ENCODE peak calls at places on chromosomes 7 and 10, in six cellular contexts. D is IMR-90, G is mesenchymal stem cell, B is H9, C is neuronal stem cell, V is H1. S is an unnamed sample.
A peak's percentile ranks its signal among the peaks of the same experiment; 100 is the strongest.

GRCh38 chr10:110706690-110707098 is 62.6 kb downstream of the RBM20 start:
- DNase-seq in V (peak; percentile 30), C (no peak), B (no peak), G (peak; percentile 84), D (peak; percentile 94), S (peak; percentile 39)

GRCh38 chr10:77111611-77112550 is 525.7 kb downstream of the KCNMA1 start:
- DNase-seq in G (peak; percentile 69), B (no peak), D (peak; percentile 87), V (peak; percentile 56), C (peak; percentile 69), S (peak; percentile 77)

GRCh38 chr7:73622909-73623797 is 1.2 kb downstream of the MLXIPL start:
- DNase-seq in D (no peak), G (no peak), V (peak; percentile 88), B (peak; percentile 95), C (no peak), S (no peak)

GRCh38 chr10:78109210-78109609 is 75.5 kb downstream of the RPS24 start:
- DNase-seq in G (no peak), C (no peak), D (no peak), B (peak; percentile 58), V (no peak), S (no peak)

GRCh38 chr10:70267161-70267933 is 16.5 kb downstream of the NPFFR1 start:
- DNase-seq in B (peak; percentile 73), V (peak; percentile 89), D (peak; percentile 98), G (peak; percentile 98), C (no peak), S (peak; percentile 82)

GRCh38 chr10:20202337-20202736 is 386.1 kb downstream of the PLXDC2 start:
- DNase-seq in V (no peak), C (no peak), G (no peak), B (no peak), D (no peak), S (no peak)

GRCh38 chr10:56934515-56934914 is 573.5 kb upstream of the ZWINT start:
- DNase-seq in B (no peak), C (no peak), D (no peak), V (no peak), G (no peak), S (no peak)

GRCh38 chr10:49298990-49299815 is at the start of gene C10orf71:
- DNase-seq in V (no peak), D (peak; percentile 4), G (no peak), B (no peak), C (no peak), S (no peak)

GRCh38 chr7:114085313-114085591 is 166.4 kb upstream of the PPP1R3A start:
- DNase-seq in D (no peak), B (no peak), V (no peak), G (peak; percentile 53), C (peak; percentile 65), S (no peak)

GRCh38 chr10:100565206-100565985 is 29.7 kb downstream of the HIF1AN start:
- DNase-seq in G (no peak), D (no peak), V (no peak), B (peak; percentile 17), C (no peak), S (no peak)

GRCh38 chr10:44334621-44335184 is 50.2 kb downstream of the CXCL12 start:
- DNase-seq in D (peak; percentile 89), G (peak; percentile 86), B (no peak), C (no peak), V (no peak), S (no peak)

GRCh38 chr7:138247081-138247480 is 170.8 kb downstream of the AKR1D1 start:
- DNase-seq in G (no peak), C (no peak), D (no peak), B (no peak), V (no peak), S (no peak)

GRCh38 chr10:119616879-119617580 is 20.3 kb upstream of the TIAL1 start:
- DNase-seq in V (peak; percentile 64), B (peak; percentile 37), D (no peak), G (no peak), C (no peak), S (peak; percentile 32)

GRCh38 chr10:89891006-89891405 is 189.6 kb downstream of the KIF20B start:
- DNase-seq in V (no peak), C (no peak), B (no peak), G (peak; percentile 1), D (no peak), S (peak; percentile 4)

GRCh38 chr7:106480616-106481031 is 180.3 kb downstream of the CCDC71L start:
- DNase-seq in B (no peak), V (no peak), G (no peak), C (no peak), D (no peak), S (no peak)

GRCh38 chr7:121603886-121604285 is 207.8 kb upstream of the FAM3C start:
- DNase-seq in D (no peak), V (no peak), B (no peak), C (no peak), G (no peak), S (no peak)

GRCh38 chr10:76302936-76303656 is 871.7 kb downstream of the LRMDA start:
- DNase-seq in C (no peak), V (no peak), D (no peak), G (peak; percentile 82), B (no peak), S (no peak)

GRCh38 chr10:5948999-5949759 is 28.2 kb downstream of the IL15RA start:
- DNase-seq in B (peak; percentile 76), C (peak; percentile 15), D (peak; percentile 71), V (peak; percentile 80), G (peak; percentile 57), S (peak; percentile 26)

GRCh38 chr7:45563804-45564461 is 10.2 kb upstream of the ADCY1 start:
- DNase-seq in C (no peak), D (no peak), G (no peak), V (no peak), B (no peak), S (no peak)

GRCh38 chr7:107989618-107990373 is 13.2 kb downstream of the LAMB1 start:
- DNase-seq in V (no peak), B (no peak), D (peak; percentile 78), C (no peak), G (peak; percentile 75), S (no peak)

GRCh38 chr7:151837285-151838042 is 39.5 kb downstream of the PRKAG2 start:
- DNase-seq in G (no peak), V (no peak), D (no peak), C (peak; percentile 43), B (peak; percentile 49), S (no peak)

GRCh38 chr10:59830601-59831259 is 75.6 kb downstream of the CCDC6 start:
- DNase-seq in B (peak; percentile 71), C (peak; percentile 70), D (peak; percentile 56), V (peak; percentile 70), G (peak; percentile 61), S (peak; percentile 55)

GRCh38 chr7:142389544-142389943 is 131.7 kb upstream of the PRSS58 start:
- DNase-seq in V (no peak), D (peak; percentile 49), G (peak; percentile 76), C (no peak), B (no peak), S (no peak)

GRCh38 chr7:128687131-128687530 is 15.0 kb downstream of the GARIN1A start:
- DNase-seq in G (no peak), D (no peak), C (no peak), V (no peak), B (no peak), S (peak; percentile 38)

GRCh38 chr7:25117226-25118047 is 7.6 kb downstream of the CYCS start:
- DNase-seq in B (no peak), V (no peak), C (no peak), D (peak; percentile 27), G (no peak), S (no peak)
- H3K9ac ChIP-seq in B (no peak overlapping the region), V (no peak overlapping the region), C (no peak overlapping the region), D (no peak overlapping the region), G (no peak overlapping the region), S (no peak overlapping the region)

DNA sequence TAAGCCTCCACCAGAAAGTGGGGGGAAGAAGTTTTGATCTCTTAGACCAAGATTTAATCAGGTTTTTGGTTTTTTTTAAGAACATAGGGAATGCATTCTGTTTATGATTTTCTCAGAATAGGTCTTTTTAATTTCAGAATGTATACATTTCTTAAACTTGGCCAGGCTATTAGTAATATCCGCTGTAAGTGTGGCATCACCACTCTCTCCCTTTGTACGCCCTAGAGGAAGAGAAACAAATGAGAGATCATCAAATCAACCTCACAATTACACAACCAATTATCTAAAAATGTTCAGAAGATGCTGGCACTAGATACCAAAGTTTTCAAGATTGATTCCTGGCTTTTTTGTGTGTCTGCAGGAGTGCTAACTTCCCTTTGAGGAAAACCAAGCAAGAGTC is 70.1 kb downstream of the KLF6 start:
- DNase-seq in G (no peak), C (no peak), B (no peak), D (no peak), V (no peak), S (no peak)
- H4K91ac ChIP-seq in G (no peak overlapping the region), C (no peak overlapping the region), B (no peak overlapping the region), D (no peak overlapping the region), V (no peak overlapping the region), S (no peak overlapping the region)

GRCh38 chr10:102055647-102056419 is at the start of gene ARMH3:
- DNase-seq in D (peak; percentile 97), B (peak; percentile 95), C (peak; percentile 93), G (peak; percentile 98), V (peak; percentile 90), S (peak; percentile 99)
- H2BK5ac ChIP-seq in D (peak within 1 kb of the TSS; percentile 93), B (no peak within 1 kb of the TSS), C (peak within 1 kb of the TSS; percentile 79), G (peak within 1 kb of the TSS; percentile 62), V (peak within 1 kb of the TSS; percentile 90), S (peak within 1 kb of the TSS; percentile 86)

DNA sequence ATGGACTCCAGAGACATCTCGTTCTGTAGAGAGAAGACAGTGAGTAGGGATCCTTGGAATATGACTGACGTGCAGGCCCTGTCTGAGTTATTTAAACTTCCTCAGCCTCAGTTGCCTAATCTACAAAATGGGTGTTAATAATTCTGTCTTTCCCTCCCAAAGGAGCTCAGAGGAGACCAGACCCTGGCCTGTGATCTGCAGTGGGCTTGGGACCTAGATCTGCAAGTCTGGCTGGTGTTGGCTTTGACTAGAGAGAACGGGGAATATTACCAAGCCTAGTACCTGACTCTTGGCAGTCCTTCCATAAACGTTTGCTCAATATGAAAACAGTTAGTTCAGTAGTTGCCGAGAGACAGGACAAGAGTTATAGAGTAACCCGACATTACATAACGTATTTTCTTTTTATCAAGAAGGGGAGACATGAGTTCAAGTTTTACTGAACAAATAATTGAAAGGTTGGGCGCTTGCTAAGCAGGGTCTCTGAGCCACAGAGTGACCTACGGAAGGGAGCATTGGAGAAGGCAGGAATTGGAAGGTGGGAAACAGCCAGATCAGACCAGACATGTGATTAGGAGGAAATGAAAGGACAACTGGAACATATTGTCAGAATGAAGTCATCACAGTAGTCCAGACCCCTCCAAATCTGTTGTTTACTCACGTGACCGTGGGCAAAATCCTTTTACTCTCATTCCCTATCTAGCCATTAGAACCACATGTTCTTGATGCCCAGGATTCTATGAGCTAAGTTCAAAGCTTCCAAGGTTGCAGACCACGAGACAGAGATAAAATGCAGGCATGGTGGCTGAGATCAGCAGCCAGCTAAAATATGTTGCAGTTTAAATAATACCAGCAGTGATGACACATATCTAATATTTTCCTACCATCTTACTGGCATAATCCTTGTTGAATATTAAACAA is 10.9 kb upstream of the CYP3A4 start:
- DNase-seq in C (no peak), G (no peak), V (no peak), B (no peak), D (no peak), S (no peak)
- H3K9ac ChIP-seq in C (no peak overlapping the region), G (no peak overlapping the region), V (no peak overlapping the region), B (no peak overlapping the region), D (no peak overlapping the region), S (no peak overlapping the region)

S was measured in trophoblast cell.